ENCODE peak calls at places on chromosomes 2 and 18, in eight cellular contexts. U is OCI-LY7, B is HuH-7, F is HS-27A, J is anterior cingulate cortex, E is upper lobe of right lung, S is adrenal gland, A is neuronal stem cell. W is an unnamed sample.

GRCh38 chr2:34254272-34254882 is 655.3 kb upstream of the FAM98A start:
- DNase-seq in U (no peak), B (no peak), F (no peak), J (no peak), E (no peak), S (no peak), A (no peak), W (no peak)

GRCh38 chr18:77765468-77765867 is 515.8 kb downstream of the GALR1 start:
- DNase-seq in U (no peak), B (peak), F (no peak), J (no peak), E (no peak), S (peak), A (peak), W (no peak)

GRCh38 chr2:237411683-237412349 is 2.1 kb downstream of the COL6A3 start:
- DNase-seq in U (no peak), B (no peak), F (no peak), J (no peak), E (no peak), S (no peak), A (no peak), W (no peak)

GRCh38 chr2:233242231-233242917 is 9.1 kb upstream of the ATG16L1 start:
- DNase-seq in U (no peak), B (no peak), F (no peak), J (no peak), E (no peak), S (no peak), A (no peak), W (no peak)

GRCh38 chr2:221100467-221101089 is 471.5 kb downstream of the EPHA4 start:
- DNase-seq in U (no peak), B (no peak), F (no peak), J (no peak), E (no peak), S (no peak), A (no peak), W (peak)

GRCh38 chr2:241035818-241036396 is 37.5 kb downstream of the SNED1 start:
- DNase-seq in U (no peak), B (no peak), F (no peak), J (no peak), E (no peak), S (no peak), A (no peak), W (no peak)

GRCh38 chr2:238596571-238597551 is 170.1 kb downstream of the ASB1 start:
- DNase-seq in U (no peak), B (no peak), F (peak), J (no peak), E (no peak), S (peak), A (no peak), W (peak)

GRCh38 chr18:74596959-74597661 is 560 bp upstream of the ZNF407 start:
- DNase-seq in U (peak), B (peak), F (no peak), J (peak), E (peak), S (peak), A (no peak), W (peak)

GRCh38 chr18:46332956-46333355 is 228.8 kb downstream of the HAUS1 start:
- DNase-seq in U (no peak), B (no peak), F (no peak), J (peak), E (peak), S (no peak), A (no peak), W (no peak)

GRCh38 chr2:45259144-45259543 is 249.9 kb upstream of the SIX2 start:
- DNase-seq in U (no peak), B (no peak), F (no peak), J (no peak), E (no peak), S (no peak), A (no peak), W (no peak)

GRCh38 chr18:59985289-59985688 is 85.5 kb downstream of the PMAIP1 start:
- DNase-seq in U (no peak), B (no peak), F (no peak), J (no peak), E (no peak), S (no peak), A (no peak), W (no peak)

GRCh38 chr2:9212661-9213411 is 6.2 kb downstream of the ASAP2 start:
- DNase-seq in U (no peak), B (no peak), F (no peak), J (no peak), E (no peak), S (no peak), A (no peak), W (no peak)

GRCh38 chr2:74080346-74080745 is 67.4 kb downstream of the BOLA3 start:
- DNase-seq in U (peak), B (no peak), F (no peak), J (no peak), E (no peak), S (no peak), A (no peak), W (no peak)

GRCh38 chr2:106120432-106120831 is 73.7 kb downstream of the UXS1 start:
- DNase-seq in U (no peak), B (no peak), F (no peak), J (no peak), E (no peak), S (no peak), A (no peak), W (no peak)

GRCh38 chr2:11336189-11336588 is 8.2 kb downstream of the ROCK2 start:
- DNase-seq in U (no peak), B (no peak), F (no peak), J (no peak), E (no peak), S (no peak), A (no peak), W (no peak)

GRCh38 chr2:240463866-240464481 is 28.5 kb downstream of the GPC1 start:
- DNase-seq in U (no peak), B (no peak), F (no peak), J (no peak), E (no peak), S (peak), A (no peak), W (no peak)

GRCh38 chr2:178377046-178377445 is 73.9 kb downstream of the PRKRA start:
- DNase-seq in U (no peak), B (no peak), F (no peak), J (no peak), E (no peak), S (no peak), A (no peak), W (no peak)

GRCh38 chr2:83901322-83901721 is 557.8 kb downstream of the SUCLG1 start:
- DNase-seq in U (no peak), B (no peak), F (no peak), J (no peak), E (no peak), S (no peak), A (no peak), W (no peak)

GRCh38 chr2:58195668-58196067 is 45.5 kb downstream of the FANCL start:
- DNase-seq in U (no peak), B (no peak), F (no peak), J (no peak), E (no peak), S (no peak), A (no peak), W (no peak)

GRCh38 chr2:237864940-237865622 is 5.7 kb downstream of the RAMP1 start:
- DNase-seq in U (no peak), B (no peak), F (no peak), J (no peak), E (peak), S (no peak), A (no peak), W (peak)

GRCh38 chr18:79819064-79819725 is 21.5 kb downstream of the KCNG2 start:
- DNase-seq in U (no peak), B (no peak), F (no peak), J (no peak), E (no peak), S (no peak), A (no peak), W (no peak)

GRCh38 chr18:48167901-48168300 is 237.4 kb upstream of the SMAD2 start:
- DNase-seq in U (no peak), B (no peak), F (no peak), J (no peak), E (no peak), S (peak), A (no peak), W (no peak)

GRCh38 chr18:4765401-4765800 is 310.3 kb upstream of the DLGAP1 start:
- DNase-seq in U (no peak), B (no peak), F (no peak), J (no peak), E (no peak), S (no peak), A (no peak), W (no peak)

W was measured in HTR-8/SVneo.